ENCODE peak calls at places on chromosomes 12 and 14, in five cellular contexts. Z is K562, S is fibroblast of lung, B is H9, E is MM.1S. Q is an unnamed sample.

GRCh38 chr12:219891-220352 is 6.0 kb upstream of the SLC6A12 start:
- DNase-seq in Z (peak; percentile 69), S (peak; percentile 32), B (peak; percentile 97), E (peak; percentile 79), Q (peak; percentile 95)

GRCh38 chr12:127290251-127290650 is 976.7 kb upstream of the TMEM132C start:
- DNase-seq in Z (no peak), S (no peak), B (no peak), E (no peak), Q (no peak)

GRCh38 chr12:108414021-108414420 is 74.9 kb upstream of the CMKLR1 start:
- DNase-seq in Z (no peak), S (no peak), B (no peak), E (no peak), Q (no peak)

GRCh38 chr12:3225154-3225795 is 148.1 kb downstream of the TSPAN9 start:
- DNase-seq in Z (no peak), S (peak; percentile 82), B (no peak), E (no peak), Q (peak; percentile 94)

GRCh38 chr12:46300906-46301305 is 32.1 kb upstream of the SLC38A1 start:
- DNase-seq in Z (no peak), S (no peak), B (no peak), E (peak; percentile 20), Q (no peak)

GRCh38 chr12:29591140-29592020 is 93.9 kb upstream of the OVCH1 start:
- DNase-seq in Z (peak; percentile 5), S (no peak), B (peak; percentile 78), E (no peak), Q (peak; percentile 58)

GRCh38 chr14:103721334-103722120 is 5.9 kb downstream of the ZFYVE21 start:
- DNase-seq in Z (no peak), S (peak; percentile 91), B (no peak), E (no peak), Q (peak; percentile 97)

GRCh38 chr12:49808686-49809368 is 19.4 kb downstream of the NCKAP5L start:
- DNase-seq in Z (no peak), S (peak; percentile 33), B (no peak), E (no peak), Q (peak; percentile 91)

GRCh38 chr12:52156310-52156709 is 35.5 kb downstream of the KRT80 start:
- DNase-seq in Z (no peak), S (no peak), B (no peak), E (no peak), Q (no peak)

GRCh38 chr12:64608901-64609542 is 1.3 kb upstream of the RASSF3 start:
- DNase-seq in Z (peak; percentile 70), S (peak; percentile 61), B (peak; percentile 67), E (peak; percentile 67), Q (peak; percentile 69)

GRCh38 chr14:105299654-105300541 is 903 bp downstream of the BRF1 start:
- DNase-seq in Z (no peak), S (peak; percentile 8), B (peak; percentile 26), E (no peak), Q (peak; percentile 91)

GRCh38 chr12:57461326-57461903 is 1.8 kb downstream of the GLI1 start:
- DNase-seq in Z (peak; percentile 80), S (peak; percentile 70), B (peak; percentile 97), E (no peak), Q (peak; percentile 92)

GRCh38 chr12:107776171-107776570 is 1.7 kb downstream of the ASCL4 start:
- DNase-seq in Z (no peak), S (no peak), B (no peak), E (no peak), Q (no peak)

GRCh38 chr12:1572731-1573130 is 21.6 kb downstream of the FBXL14 start:
- DNase-seq in Z (no peak), S (no peak), B (no peak), E (no peak), Q (peak; percentile 23)

GRCh38 chr12:121713257-121714155 is 954 bp downstream of the TMEM120B start:
- DNase-seq in Z (peak; percentile 29), S (no peak), B (no peak), E (no peak), Q (peak; percentile 80)

GRCh38 chr12:127293507-127294310 is 973.3 kb upstream of the TMEM132C start:
- DNase-seq in Z (peak; percentile 62), S (peak; percentile 50), B (peak; percentile 85), E (peak; percentile 41), Q (peak; percentile 88)

GRCh38 chr12:66688836-66689439 is 10.1 kb upstream of the GRIP1 start:
- DNase-seq in Z (peak; percentile 41), S (peak; percentile 25), B (peak; percentile 92), E (peak; percentile 78), Q (no peak)

GRCh38 chr12:11016937-11017336 is 5.5 kb downstream of the TAS2R19 start:
- DNase-seq in Z (no peak), S (no peak), B (no peak), E (no peak), Q (no peak)

GRCh38 chr14:102574840-102575478 is 17.5 kb upstream of the RCOR1 start:
- DNase-seq in Z (peak; percentile 51), S (no peak), B (peak; percentile 84), E (no peak), Q (no peak)

GRCh38 chr14:32473476-32473875 is 144.4 kb downstream of the AKAP6 start:
- DNase-seq in Z (no peak), S (peak; percentile 87), B (no peak), E (no peak), Q (peak; percentile 25)

GRCh38 chr12:49643135-49643534 is 19.8 kb downstream of the PRPF40B start:
- DNase-seq in Z (no peak), S (no peak), B (no peak), E (no peak), Q (no peak)

DNA sequence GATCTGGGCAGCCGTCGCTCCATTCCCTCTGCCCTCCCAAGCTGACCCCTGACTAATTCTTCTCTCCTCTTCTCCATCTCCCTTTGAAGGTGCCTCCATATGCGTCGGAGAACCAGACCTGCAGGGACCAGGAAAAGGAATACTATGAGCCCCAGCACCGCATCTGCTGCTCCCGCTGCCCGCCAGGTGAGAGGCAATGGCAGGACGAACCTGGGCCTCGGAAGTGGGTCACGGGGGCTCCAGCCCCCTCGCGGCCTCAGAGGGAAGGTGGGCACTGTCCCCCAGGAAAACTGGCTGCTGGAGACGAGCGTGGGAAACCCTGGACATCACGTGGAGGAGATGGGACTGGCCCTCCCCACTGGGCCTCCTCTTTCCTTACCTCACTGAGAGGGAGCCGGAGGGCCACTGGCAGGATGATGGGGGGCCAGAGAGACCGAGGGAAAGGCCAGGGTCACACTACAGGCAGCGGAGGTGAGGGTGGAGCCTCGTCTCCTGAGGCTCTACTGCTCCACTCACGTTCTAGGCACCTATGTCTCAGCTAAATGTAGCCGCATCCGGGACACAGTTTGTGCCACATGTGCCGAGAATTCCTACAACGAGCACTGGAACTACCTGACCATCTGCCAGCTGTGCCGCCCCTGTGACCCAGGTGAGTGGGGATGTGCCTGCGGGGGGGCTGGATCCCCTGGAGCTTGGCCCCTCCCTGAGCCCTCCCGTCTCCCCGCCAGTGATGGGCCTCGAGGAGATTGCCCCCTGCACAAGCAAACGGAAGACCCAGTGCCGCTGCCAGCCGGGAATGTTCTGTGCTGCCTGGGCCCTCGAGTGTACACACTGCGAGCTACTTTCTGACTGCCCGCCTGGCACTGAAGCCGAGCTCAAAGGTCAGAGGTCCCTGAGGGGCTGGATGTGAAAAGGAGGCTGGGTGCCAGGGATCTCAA is 806 bp downstream of the LTBR start:
- DNase-seq in Z (peak; percentile 42), S (no peak), B (peak; percentile 43), E (no peak), Q (peak; percentile 91)
- H3K79me2 ChIP-seq in Z (peaks cover 29% of the 10 kb centered on the region), S (peaks cover 19% of the 10 kb centered on the region), B (no peaks in the 10 kb centered on the region), E (no peaks in the 10 kb centered on the region), Q (peaks cover 43% of the 10 kb centered on the region)

GRCh38 chr14:94341654-94342333 is 18.7 kb upstream of the SERPINA6 start:
- DNase-seq in Z (no peak), S (peak; percentile 74), B (no peak), E (no peak), Q (peak; percentile 79)
- H3K27ac ChIP-seq in Z (no peak overlapping the region), S (peak overlapping the region; percentile 75), B (no peak overlapping the region), E (no peak overlapping the region), Q (peak overlapping the region; percentile 72)

GRCh38 chr14:93005838-93006237 is 82.9 kb downstream of the CHGA start:
- DNase-seq in Z (no peak), S (no peak), B (no peak), E (no peak), Q (peak; percentile 80)

GRCh38 chr14:93005135-93005813 is 82.3 kb downstream of the CHGA start:
- DNase-seq in Z (no peak), S (no peak), B (no peak), E (no peak), Q (peak; percentile 57)

GRCh38 chr14:93008381-93008780 is 85.4 kb downstream of the CHGA start:
- DNase-seq in Z (peak; percentile 14), S (peak; percentile 64), B (no peak), E (no peak), Q (peak; percentile 97)

GRCh38 chr14:93006484-93007128 is 83.7 kb downstream of the CHGA start:
- DNase-seq in Z (no peak), S (peak; percentile 58), B (no peak), E (no peak), Q (peak; percentile 80)

DNA sequence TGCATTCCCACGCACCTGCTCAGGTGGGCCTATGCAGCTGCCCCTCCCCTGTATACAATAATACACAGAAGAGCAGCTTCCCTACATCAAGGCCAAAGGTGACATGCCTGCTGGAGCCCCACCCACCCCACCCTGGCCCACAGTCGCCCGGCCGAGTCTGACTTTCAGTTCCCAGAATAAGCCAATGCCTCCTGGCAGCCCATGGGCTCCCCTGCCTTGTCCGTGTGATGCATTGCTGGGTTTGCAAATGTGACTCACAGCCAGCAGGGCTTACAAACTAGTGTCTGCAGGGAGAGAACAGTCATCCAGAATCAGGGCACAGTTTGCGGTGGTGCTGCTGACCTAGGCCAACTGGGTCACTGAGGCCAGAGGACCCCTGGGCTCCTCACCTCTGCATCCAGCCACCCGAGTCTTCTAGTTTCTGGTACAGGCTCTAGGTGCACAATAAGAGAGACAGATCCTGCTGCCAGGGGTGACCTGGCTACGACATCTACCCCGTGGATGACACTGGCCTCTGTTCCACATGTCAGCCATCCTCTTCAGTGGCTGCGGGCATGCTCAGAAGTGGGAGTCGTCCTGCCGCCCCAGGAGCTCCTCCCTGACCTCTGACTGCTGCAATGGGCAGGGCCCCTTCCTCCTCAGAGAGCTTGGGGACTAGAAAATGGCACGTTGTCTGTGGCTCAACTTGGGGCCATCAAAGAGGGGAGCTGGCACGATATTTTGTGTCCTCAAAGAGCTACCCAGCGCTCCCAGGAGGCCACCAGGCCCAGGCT is 84.5 kb downstream of the CHGA start:
- DNase-seq in Z (no peak), S (peak; percentile 85), B (no peak), E (no peak), Q (peak; percentile 99)
- H3K79me2 ChIP-seq in Z (no peaks in the 10 kb centered on the region), S (no peaks in the 10 kb centered on the region), B (no peaks in the 10 kb centered on the region), E (no peaks in the 10 kb centered on the region), Q (no peaks in the 10 kb centered on the region)

GRCh38 chr14:94309721-94310120 is 13.4 kb downstream of the SERPINA6 start:
- DNase-seq in Z (no peak), S (no peak), B (no peak), E (no peak), Q (no peak)

GRCh38 chr14:94307410-94307992 is 14.4 kb upstream of the SERPINA10 start:
- DNase-seq in Z (peak; percentile 13), S (no peak), B (no peak), E (no peak), Q (no peak)

GRCh38 chr14:94313991-94314655 is 9.0 kb downstream of the SERPINA6 start:
- DNase-seq in Z (no peak), S (peak; percentile 68), B (no peak), E (no peak), Q (peak; percentile 81)

GRCh38 chr14:94312481-94313246 is 10.5 kb downstream of the SERPINA6 start:
- DNase-seq in Z (no peak), S (no peak), B (no peak), E (no peak), Q (no peak)

GRCh38 chr14:94310248-94310647 is 12.9 kb downstream of the SERPINA6 start:
- DNase-seq in Z (no peak), S (no peak), B (no peak), E (no peak), Q (no peak)
- H3K27ac ChIP-seq in Z (no peak overlapping the region), S (no peak overlapping the region), B (no peak overlapping the region), E (no peak overlapping the region), Q (no peak overlapping the region)